ENCODE peak calls at places on chromosomes 13 and 19, in four cellular contexts. R is uterus, E is mucosa of gallbladder, Y is T-helper 2 cell. U is an unnamed sample.

GRCh38 chr13:24253520-24254150 is 55.7 kb upstream of the C1QTNF9 start:
- DNase-seq in E (no peak), Y (no peak), R (no peak), U (no peak)

GRCh38 chr19:18742838-18743237 is 48.3 kb downstream of the COMP start:
- DNase-seq in R (no peak), E (no peak), Y (no peak), U (no peak)

GRCh38 chr19:5951338-5951861 is 26.5 kb downstream of the RANBP3 start:
- DNase-seq in R (no peak), E (peak; percentile 32), Y (no peak), U (no peak)

GRCh38 chr19:13883665-13884064 is 6.7 kb downstream of the NANOS3 start:
- DNase-seq in E (no peak), R (no peak), Y (no peak), U (no peak)

GRCh38 chr13:77698211-77699058 is 948 bp downstream of the SLAIN1 start:
- DNase-seq in Y (peak; percentile 34), E (peak; percentile 11), R (peak; percentile 16), U (peak; percentile 83)

GRCh38 chr19:30227661-30228112 is 144.5 kb upstream of the ZNF536 start:
- DNase-seq in E (peak; percentile 38), R (no peak), Y (no peak), U (peak; percentile 62)

GRCh38 chr13:60112771-60113170 is 51.0 kb downstream of the DIAPH3 start:
- DNase-seq in Y (no peak), R (no peak), E (no peak), U (no peak)

GRCh38 chr13:99932912-99933311 is 38.7 kb downstream of the ZIC5 start:
- DNase-seq in E (no peak), R (no peak), Y (no peak), U (no peak)

GRCh38 chr19:18044825-18045304 is 36.9 kb downstream of the ARRDC2 start:
- DNase-seq in Y (peak; percentile 61), E (peak; percentile 89), R (peak; percentile 49), U (no peak)

GRCh38 chr19:28406237-28406596 is 806.7 kb downstream of the UQCRFS1 start:
- DNase-seq in R (no peak), E (no peak), Y (no peak), U (no peak)

GRCh38 chr19:37905936-37906867 is at the start of gene WDR87:
- DNase-seq in Y (peak; percentile 43), E (peak; percentile 12), R (peak; percentile 17), U (peak; percentile 90)

GRCh38 chr13:44230071-44230470 is 143.6 kb upstream of the SERP2 start:
- DNase-seq in Y (no peak), E (no peak), R (no peak), U (no peak)

GRCh38 chr13:111429064-111429558 is 108.7 kb downstream of the TEX29 start:
- DNase-seq in E (peak; percentile 42), Y (no peak), R (no peak), U (peak; percentile 58)

GRCh38 chr19:46410205-46411087 is 2.9 kb downstream of the CCDC8 start:
- DNase-seq in Y (no peak), R (no peak), E (no peak), U (no peak)

GRCh38 chr13:57557979-57558529 is 73.5 kb upstream of the PCDH17 start:
- DNase-seq in Y (no peak), E (no peak), R (no peak), U (peak; percentile 32)

GRCh38 chr13:81872581-81872980 is 1531.7 kb upstream of the SPRY2 start:
- DNase-seq in Y (no peak), E (no peak), R (no peak), U (peak; percentile 74)

GRCh38 chr13:32211788-32212187 is 103.4 kb downstream of the ZAR1L start:
- DNase-seq in E (no peak), Y (no peak), R (no peak), U (no peak)

GRCh38 chr19:29390742-29391141 is 135.1 kb upstream of the VSTM2B start:
- DNase-seq in E (no peak), R (no peak), Y (no peak), U (no peak)

GRCh38 chr19:16067205-16067938 is 8.9 kb upstream of the TPM4 start:
- DNase-seq in E (peak; percentile 85), Y (no peak), R (peak; percentile 92), U (no peak)

GRCh38 chr13:94710881-94711560 is 1.3 kb downstream of the SOX21 start:
- DNase-seq in E (no peak), Y (no peak), R (no peak), U (peak; percentile 61)

GRCh38 chr13:60788156-60788829 is 391.3 kb downstream of the TDRD3 start:
- DNase-seq in Y (no peak), R (peak; percentile 19), E (no peak), U (no peak)

GRCh38 chr19:44111910-44112463 is 1.2 kb upstream of the ZNF225 start:
- DNase-seq in R (no peak), Y (no peak), E (peak; percentile 16), U (peak; percentile 19)

GRCh38 chr13:20390526-20391175 is 135.0 kb downstream of the CRYL1 start:
- DNase-seq in Y (no peak), E (no peak), R (no peak), U (no peak)

GRCh38 chr13:26020536-26021290 is 31.1 kb downstream of the SHISA2 start:
- DNase-seq in R (no peak), Y (no peak), E (no peak), U (no peak)

GRCh38 chr13:87147076-87147475 is 524.1 kb upstream of the SLITRK5 start:
- DNase-seq in R (no peak), E (no peak), Y (no peak), U (no peak)

GRCh38 chr19:2048959-2049740 is 1.9 kb downstream of the MKNK2 start:
- DNase-seq in Y (no peak), E (no peak), R (no peak), U (no peak)

U was measured in NCI-H526 treated with DMSO at 0.1 percent for 48 hours.